ENCODE peak calls at places on chromosomes 3 and 15, in eight cellular contexts. L is A673; C is astrocyte; B is AG04450; O is Karpas-422; S is neuronal stem cell; Q is IMR-90; A is CD8-positive, alpha-beta T cell. U is an unnamed sample.
A peak's percentile ranks its signal among the peaks of the same experiment; 100 is the strongest.

GRCh38 chr3:168865022-168865551 is 769.4 kb upstream of the GOLIM4 start:
- DNase-seq in B (no peak), O (peak; percentile 65), Q (peak; percentile 48), C (no peak), A (no peak), S (peak; percentile 29), L (peak; percentile 24), U (no peak)

GRCh38 chr15:83204697-83205096 is 2.9 kb downstream of the HDGFL3 start:
- DNase-seq in O (no peak), C (peak; percentile 12), A (no peak), B (no peak), L (no peak), S (no peak), Q (no peak), U (no peak)

GRCh38 chr3:169658311-169658931 is 5.1 kb downstream of the MECOM start:
- DNase-seq in Q (peak; percentile 35), S (peak; percentile 29), B (no peak), A (no peak), O (no peak), L (no peak), C (no peak), U (peak; percentile 65)

GRCh38 chr3:84136425-84136824 is 822.4 kb upstream of the CADM2 start:
- DNase-seq in A (no peak), L (peak; percentile 28), B (no peak), S (no peak), C (no peak), Q (no peak), O (no peak), U (no peak)

GRCh38 chr3:64445318-64446300 is 220.3 kb upstream of the PRICKLE2 start:
- DNase-seq in O (no peak), C (no peak), B (no peak), L (no peak), A (no peak), Q (peak; percentile 28), S (peak; percentile 37), U (no peak)

GRCh38 chr3:126119008-126119675 is 35.2 kb upstream of the SLC41A3 start:
- DNase-seq in S (no peak), L (no peak), Q (no peak), A (no peak), B (no peak), C (no peak), O (no peak), U (no peak)

GRCh38 chr3:108219336-108219735 is 2.9 kb downstream of the IFT57 start:
- DNase-seq in B (no peak), Q (no peak), A (no peak), L (no peak), O (peak; percentile 80), C (no peak), S (no peak), U (no peak)

GRCh38 chr3:176523114-176523513 is 674.2 kb downstream of the TBL1XR1 start:
- DNase-seq in O (no peak), S (no peak), A (no peak), L (no peak), Q (no peak), B (no peak), C (no peak), U (no peak)

GRCh38 chr15:31464216-31465082 is 137.8 kb downstream of the KLF13 start:
- DNase-seq in O (no peak), Q (no peak), L (no peak), S (no peak), A (no peak), B (no peak), C (no peak), U (peak; percentile 54)

GRCh38 chr3:156483002-156483401 is 71.9 kb downstream of the SSR3 start:
- DNase-seq in O (no peak), C (no peak), L (no peak), B (no peak), Q (no peak), S (no peak), A (no peak), U (no peak)

GRCh38 chr3:27454914-27455313 is 29.3 kb downstream of the SLC4A7 start:
- DNase-seq in O (no peak), S (no peak), A (no peak), Q (peak; percentile 6), C (no peak), B (no peak), L (no peak), U (no peak)
- H3K27ac ChIP-seq in O (no peak overlapping the region), S (no peak overlapping the region), A (no peak overlapping the region), Q (no peak overlapping the region), C (no peak overlapping the region), B (no peak overlapping the region), L (no peak overlapping the region), U (no peak overlapping the region)

GRCh38 chr15:96338772-96339661 is 8.5 kb downstream of the NR2F2 start:
- DNase-seq in L (peak; percentile 37), B (no peak), O (no peak), Q (no peak), S (no peak), A (no peak), C (no peak), U (no peak)

GRCh38 chr15:96340611-96341464 is 10.3 kb downstream of the NR2F2 start:
- DNase-seq in C (no peak), B (no peak), L (peak; percentile 86), Q (peak; percentile 73), S (peak; percentile 87), A (no peak), O (no peak), U (peak; percentile 59)

GRCh38 chr15:96341465-96342142 is 11.1 kb downstream of the NR2F2 start:
- DNase-seq in A (no peak), O (no peak), L (peak; percentile 62), B (no peak), C (no peak), S (no peak), Q (no peak), U (peak; percentile 57)

GRCh38 chr15:96339662-96340347 is 9.3 kb downstream of the NR2F2 start:
- DNase-seq in L (peak; percentile 9), B (no peak), A (no peak), Q (no peak), S (no peak), O (no peak), C (no peak), U (no peak)

DNA sequence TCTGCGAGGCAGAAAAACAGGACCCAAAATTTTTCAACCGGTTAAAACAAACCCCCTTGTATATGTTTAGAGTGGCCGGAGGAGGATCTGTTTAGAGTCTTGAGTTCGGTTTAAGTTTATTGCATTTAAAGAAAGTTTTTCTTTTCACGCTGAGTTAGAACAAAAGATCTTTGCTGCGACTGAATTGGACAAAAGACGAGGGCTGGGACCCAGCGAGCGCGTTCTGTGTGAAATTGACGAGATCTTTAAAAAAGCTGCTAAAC is 9.8 kb downstream of the NR2F2 start:
- DNase-seq in B (no peak), O (no peak), C (no peak), A (no peak), S (no peak), L (no peak), Q (no peak), U (no peak)
- H3K27ac ChIP-seq in B (peak overlapping the region; percentile 86), O (no peak overlapping the region), C (peak overlapping the region; percentile 86), A (no peak overlapping the region), S (peak overlapping the region; percentile 96), L (peak overlapping the region; percentile 97), Q (peak overlapping the region; percentile 88), U (peak overlapping the region; percentile 97)

GRCh38 chr3:178381971-178382370 is 154.3 kb upstream of the KCNMB2 start:
- DNase-seq in B (no peak), C (peak; percentile 59), S (no peak), A (no peak), O (no peak), L (no peak), Q (peak; percentile 48), U (no peak)
- H3K27ac ChIP-seq in B (no peak overlapping the region), C (peak overlapping the region; percentile 87), S (no peak overlapping the region), A (no peak overlapping the region), O (no peak overlapping the region), L (no peak overlapping the region), Q (peak overlapping the region; percentile 84), U (peak overlapping the region; percentile 83)

GRCh38 chr3:172152869-172153268 is 113.5 kb downstream of the FNDC3B start:
- DNase-seq in A (no peak), L (no peak), O (no peak), Q (peak; percentile 67), S (no peak), C (peak; percentile 80), B (no peak), U (peak; percentile 78)
- H3K27ac ChIP-seq in A (no peak overlapping the region), L (no peak overlapping the region), O (no peak overlapping the region), Q (peak overlapping the region; percentile 75), S (no peak overlapping the region), C (peak overlapping the region; percentile 93), B (peak overlapping the region; percentile 91), U (peak overlapping the region; percentile 82)

DNA sequence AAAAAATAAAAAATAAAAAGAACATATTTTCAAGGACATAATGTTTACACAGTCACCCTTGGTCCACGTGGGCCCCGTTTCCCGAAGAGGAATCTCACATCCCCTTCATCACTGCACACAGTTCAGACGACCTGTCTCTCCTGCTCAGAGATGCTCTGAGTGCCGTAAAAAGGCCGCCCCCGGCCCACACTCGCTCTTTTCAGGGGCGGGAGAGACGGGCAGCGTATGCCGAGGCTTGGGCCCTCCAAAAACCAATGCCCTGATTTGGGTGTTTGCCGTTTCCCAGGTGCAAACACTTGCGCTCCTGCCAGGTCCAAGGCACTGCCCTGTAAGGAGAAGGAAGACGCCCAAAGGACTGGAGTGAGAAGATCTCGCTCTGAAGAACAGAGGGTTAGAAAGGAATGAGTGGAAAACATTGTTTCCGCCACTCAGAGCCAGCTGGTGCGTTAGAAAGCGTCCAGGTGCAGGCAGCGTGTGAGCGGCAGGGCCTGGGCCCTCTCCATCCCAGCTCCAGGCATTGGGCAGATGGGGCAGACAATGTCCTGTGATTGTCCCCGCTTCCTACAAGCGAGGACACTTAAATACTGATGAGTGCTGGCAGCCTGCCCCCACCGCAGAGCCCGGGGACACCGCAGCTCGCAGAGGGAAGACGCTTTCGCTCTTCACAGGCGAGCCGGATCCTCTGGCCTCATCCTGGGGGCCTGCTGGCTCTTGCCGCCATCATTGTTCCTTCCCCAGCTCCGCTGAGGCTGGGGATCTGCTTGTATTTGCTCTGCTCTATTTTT is 53.2 kb downstream of the NIPA2 start:
- DNase-seq in A (no peak), B (no peak), O (no peak), S (no peak), C (no peak), L (no peak), Q (no peak), U (no peak)
- H3K27ac ChIP-seq in A (no peak overlapping the region), B (no peak overlapping the region), O (no peak overlapping the region), S (no peak overlapping the region), C (no peak overlapping the region), L (no peak overlapping the region), Q (no peak overlapping the region), U (no peak overlapping the region)

DNA sequence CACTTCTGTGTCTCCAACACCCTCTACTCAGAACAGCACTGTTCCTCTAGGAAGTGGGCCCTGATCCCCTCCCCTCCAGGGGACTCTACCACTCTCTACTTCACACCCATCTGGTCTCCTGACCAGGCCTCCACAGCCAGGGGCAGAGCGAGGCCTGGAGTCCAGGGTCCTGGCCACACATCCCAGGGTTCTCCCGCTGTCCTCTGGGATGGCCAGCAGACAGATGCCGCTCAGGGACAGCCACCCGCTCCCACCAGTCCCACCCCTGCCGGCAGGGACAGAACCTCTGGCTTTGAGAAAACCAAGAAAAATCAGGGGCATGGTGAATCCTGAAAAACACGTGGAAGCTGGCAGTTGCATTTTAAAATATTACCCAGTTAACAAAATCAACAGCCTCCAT is 32.0 kb upstream of the IQSEC1 start:
- DNase-seq in C (no peak), O (no peak), A (no peak), B (no peak), Q (no peak), S (no peak), L (no peak), U (no peak)
- H3K27ac ChIP-seq in C (no peak overlapping the region), O (no peak overlapping the region), A (no peak overlapping the region), B (no peak overlapping the region), Q (no peak overlapping the region), S (no peak overlapping the region), L (no peak overlapping the region), U (no peak overlapping the region)

GRCh38 chr15:90401499-90401898 is 13.5 kb downstream of the IQGAP1 start:
- DNase-seq in O (no peak), Q (no peak), L (no peak), S (no peak), B (no peak), A (no peak), C (no peak), U (no peak)
- H3K27ac ChIP-seq in O (peak overlapping the region; percentile 83), Q (no peak overlapping the region), L (peak overlapping the region; percentile 71), S (no peak overlapping the region), B (no peak overlapping the region), A (peak overlapping the region; percentile 74), C (peak overlapping the region; percentile 91), U (peak overlapping the region; percentile 78)